ENCODE peak calls at places on chromosomes 7 and 10, in ten cellular contexts. M is AG10803; H is OCI-LY7; B is ACHN; N is sigmoid colon; V is mucosa of descending colon; L is stimulated activated CD8-positive, alpha-beta memory T cell treated with anti-CD3 and anti-CD28 coated beads, Interleukin-4, amount 100 ng/mL, for 24 hours; E is retina; P is posterior cingulate gyrus; Z is AG04450. O is an unnamed sample.

GRCh38 chr10:80000541-80000940 is 51.6 kb upstream of the SFTPD start:
- DNase-seq in L (no peak), E (no peak), P (no peak), V (no peak), M (no peak), H (no peak), B (no peak), Z (no peak), N (no peak), O (no peak)

GRCh38 chr10:3046941-3047621 is 20.3 kb upstream of the PFKP start:
- DNase-seq in L (no peak), Z (no peak), H (no peak), M (peak; percentile 64), E (peak; percentile 70), B (peak; percentile 23), P (no peak), V (no peak), N (no peak), O (no peak)

GRCh38 chr10:23197416-23197861 is 5.3 kb downstream of the PTF1A start:
- DNase-seq in P (no peak), V (no peak), Z (no peak), N (no peak), E (peak; percentile 46), M (no peak), B (no peak), H (no peak), L (no peak), O (no peak)

GRCh38 chr10:5271526-5271925 is 74.9 kb downstream of the AKR1C4 start:
- DNase-seq in M (peak; percentile 20), Z (no peak), V (no peak), N (no peak), L (no peak), E (no peak), H (no peak), B (no peak), P (no peak), O (no peak)

GRCh38 chr7:75806560-75807307 is 6.9 kb downstream of the CCL24 start:
- DNase-seq in V (no peak), E (no peak), P (no peak), B (no peak), L (no peak), H (no peak), N (no peak), M (no peak), Z (no peak), O (no peak)

GRCh38 chr10:15478429-15478828 is 107.3 kb upstream of the FAM171A1 start:
- DNase-seq in B (no peak), M (no peak), V (peak; percentile 33), L (no peak), P (no peak), N (no peak), E (no peak), Z (no peak), H (no peak), O (no peak)

GRCh38 chr7:28627263-28627653 is 214.9 kb downstream of the CREB5 start:
- DNase-seq in V (no peak), H (no peak), Z (no peak), L (no peak), N (no peak), E (no peak), B (no peak), M (peak; percentile 32), P (no peak), O (no peak)

GRCh38 chr10:57593983-57594573 is 673.6 kb downstream of the IPMK start:
- DNase-seq in M (no peak), L (no peak), H (peak; percentile 1), N (no peak), V (no peak), B (peak; percentile 2), Z (no peak), P (no peak), E (no peak), O (no peak)

GRCh38 chr7:50614721-50615518 is 49.7 kb upstream of the DDC start:
- DNase-seq in H (peak; percentile 15), E (no peak), M (no peak), N (no peak), V (peak; percentile 60), L (no peak), Z (no peak), B (no peak), P (no peak), O (no peak)

GRCh38 chr7:79217468-79217867 is 236.0 kb downstream of the MAGI2 start:
- DNase-seq in N (no peak), P (no peak), V (no peak), E (no peak), Z (no peak), H (no peak), B (peak; percentile 31), M (peak; percentile 31), L (no peak), O (no peak)

GRCh38 chr7:47394216-47394615 is 187.7 kb downstream of the TNS3 start:
- DNase-seq in H (no peak), L (no peak), B (no peak), N (peak; percentile 35), E (no peak), V (no peak), M (no peak), Z (no peak), P (peak; percentile 19), O (no peak)

GRCh38 chr7:132380065-132380464 is 196.2 kb downstream of the PLXNA4 start:
- DNase-seq in V (no peak), Z (no peak), L (no peak), M (peak; percentile 95), B (no peak), N (no peak), E (no peak), H (no peak), P (no peak), O (no peak)

GRCh38 chr10:36578306-36578705 is 547.1 kb upstream of the ANKRD30A start:
- DNase-seq in P (no peak), L (no peak), M (peak; percentile 75), H (no peak), B (no peak), V (no peak), E (no peak), N (no peak), Z (peak; percentile 11), O (no peak)

GRCh38 chr10:18879284-18879683 is 169.3 kb upstream of the MALRD1 start:
- DNase-seq in B (no peak), P (no peak), H (no peak), L (no peak), Z (no peak), M (no peak), E (no peak), V (no peak), N (no peak), O (no peak)

GRCh38 chr7:117269417-117269816 is 53.4 kb downstream of the WNT2 start:
- DNase-seq in Z (peak; percentile 81), B (peak; percentile 60), P (no peak), H (no peak), N (no peak), V (no peak), E (no peak), L (no peak), M (peak; percentile 96), O (peak; percentile 61)

GRCh38 chr10:66924674-66925345 is 1.0 kb upstream of the LRRTM3 start:
- DNase-seq in M (no peak), E (no peak), H (no peak), Z (no peak), N (no peak), P (no peak), V (no peak), B (no peak), L (no peak), O (no peak)

GRCh38 chr7:27834179-27834921 is 94.4 kb downstream of the TAX1BP1 start:
- DNase-seq in P (no peak), L (no peak), B (no peak), E (no peak), N (peak; percentile 76), Z (no peak), M (no peak), H (no peak), V (no peak), O (no peak)

GRCh38 chr10:80504897-80505465 is 32.7 kb upstream of the SH2D4B start:
- DNase-seq in P (peak; percentile 78), Z (no peak), B (no peak), E (no peak), M (no peak), H (no peak), V (peak; percentile 63), N (no peak), L (no peak), O (no peak)

GRCh38 chr10:82981137-82981723 is 1106.2 kb downstream of the NRG3 start:
- DNase-seq in E (no peak), V (no peak), Z (peak; percentile 6), N (no peak), L (no peak), H (no peak), B (no peak), M (peak; percentile 61), P (no peak), O (no peak)

GRCh38 chr7:132592238-132592946 is 16.1 kb upstream of the PLXNA4 start:
- DNase-seq in M (no peak), B (no peak), Z (no peak), V (no peak), L (no peak), H (no peak), P (no peak), N (no peak), E (no peak), O (no peak)

GRCh38 chr7:44279731-44280505 is 45.5 kb downstream of the CAMK2B start:
- DNase-seq in N (peak; percentile 38), V (peak; percentile 4), B (no peak), E (no peak), L (no peak), P (peak; percentile 68), Z (no peak), M (no peak), H (no peak), O (no peak)

GRCh38 chr10:27276581-27276980 is 36.0 kb upstream of the ACBD5 start:
- DNase-seq in E (no peak), H (no peak), L (no peak), V (no peak), P (no peak), B (no peak), Z (no peak), N (no peak), M (no peak), O (no peak)

GRCh38 chr10:125692932-125693847 is 10.2 kb upstream of the TEX36 start:
- DNase-seq in L (no peak), P (no peak), V (no peak), Z (no peak), H (no peak), M (peak; percentile 86), E (no peak), N (no peak), B (no peak), O (no peak)

GRCh38 chr10:4581929-4582328 is 244.1 kb upstream of the AKR1E2 start:
- DNase-seq in N (no peak), H (no peak), E (no peak), B (no peak), M (no peak), V (no peak), P (no peak), Z (no peak), L (no peak), O (no peak)

GRCh38 chr10:108970016-108970415 is 953.3 kb downstream of the XPNPEP1 start:
- DNase-seq in Z (no peak), P (no peak), B (peak; percentile 50), L (no peak), M (peak; percentile 10), H (peak; percentile 5), V (no peak), E (peak; percentile 35), N (no peak), O (no peak)

GRCh38 chr10:44956717-44957706 is 2.6 kb upstream of the RASSF4 start:
- DNase-seq in B (no peak), V (no peak), N (peak; percentile 35), E (no peak), H (no peak), Z (no peak), M (no peak), P (no peak), L (no peak), O (no peak)

GRCh38 chr10:34827087-34827766 is 12.1 kb upstream of the PARD3 start:
- DNase-seq in H (no peak), N (no peak), P (no peak), M (no peak), B (no peak), L (no peak), E (no peak), Z (no peak), V (no peak), O (no peak)

GRCh38 chr10:112471878-112472487 is 25.0 kb downstream of the VTI1A start:
- DNase-seq in N (no peak), M (peak; percentile 68), B (peak; percentile 65), E (peak; percentile 48), L (no peak), P (no peak), V (no peak), Z (peak; percentile 23), H (peak; percentile 62), O (no peak)